ENCODE peak calls at places on chromosome 9, in eight cellular contexts. E is A549, L is upper lobe of right lung, J is ascending aorta, Z is AG10803, M is cardiac fibroblast, F is MM.1S, Q is body of pancreas. U is an unnamed sample.

GRCh38 chr9:117739620-117740347 is 35.6 kb downstream of the TLR4 start:
- DNase-seq in L (no peak), Z (no peak), Q (no peak), M (no peak), J (no peak), E (no peak), F (no peak), U (no peak)

GRCh38 chr9:35203531-35203930 is 41.7 kb downstream of the UNC13B start:
- DNase-seq in Z (no peak), E (no peak), Q (no peak), F (no peak), M (no peak), J (no peak), L (no peak), U (peak)

GRCh38 chr9:117541192-117541591 is 126.3 kb upstream of the ASTN2 start:
- DNase-seq in E (no peak), L (no peak), Z (no peak), Q (no peak), M (no peak), F (no peak), J (no peak), U (no peak)

GRCh38 chr9:75429531-75430454 is 341.5 kb downstream of the OSTF1 start:
- DNase-seq in M (no peak), F (no peak), E (no peak), Q (no peak), L (no peak), J (no peak), Z (no peak), U (no peak)

GRCh38 chr9:33146298-33146697 is 20.8 kb downstream of the B4GALT1 start:
- DNase-seq in Z (no peak), J (no peak), F (no peak), E (no peak), Q (no peak), L (peak), M (no peak), U (no peak)

GRCh38 chr9:127569819-127570401 is 42.2 kb upstream of the STXBP1 start:
- DNase-seq in M (no peak), L (no peak), F (peak), E (no peak), Z (peak), J (peak), Q (peak), U (peak)

GRCh38 chr9:104992696-104993095 is 64.7 kb upstream of the ABCA1 start:
- DNase-seq in L (no peak), E (no peak), F (no peak), Z (peak), Q (no peak), M (peak), J (no peak), U (peak)

GRCh38 chr9:18979367-18979766 is 53.6 kb downstream of the SAXO1 start:
- DNase-seq in E (no peak), J (no peak), L (no peak), Z (peak), F (no peak), Q (no peak), M (peak), U (peak)

GRCh38 chr9:107946364-107947137 is 457.0 kb upstream of the KLF4 start:
- DNase-seq in L (no peak), Q (peak), Z (no peak), E (no peak), M (no peak), F (no peak), J (no peak), U (no peak)

GRCh38 chr9:79220666-79221065 is 351.1 kb upstream of the TLE4 start:
- DNase-seq in Q (no peak), Z (peak), M (peak), F (no peak), J (no peak), L (no peak), E (no peak), U (peak)
- H3K4me3 ChIP-seq in Q (no peak), Z (no peak), M (no peak), F (no peak), J (no peak), L (no peak), E (no peak), U (no peak)

GRCh38 chr9:122173670-122174069 is 14.0 kb downstream of the MORN5 start:
- DNase-seq in Q (no peak), M (no peak), E (no peak), L (no peak), J (no peak), F (no peak), Z (no peak), U (no peak)
- TF ChIP-seq CTCF in Q (no peak), M (no peak), E (no peak), L (no peak), J (no peak), F (no peak), Z (no peak), U (no peak)

DNA sequence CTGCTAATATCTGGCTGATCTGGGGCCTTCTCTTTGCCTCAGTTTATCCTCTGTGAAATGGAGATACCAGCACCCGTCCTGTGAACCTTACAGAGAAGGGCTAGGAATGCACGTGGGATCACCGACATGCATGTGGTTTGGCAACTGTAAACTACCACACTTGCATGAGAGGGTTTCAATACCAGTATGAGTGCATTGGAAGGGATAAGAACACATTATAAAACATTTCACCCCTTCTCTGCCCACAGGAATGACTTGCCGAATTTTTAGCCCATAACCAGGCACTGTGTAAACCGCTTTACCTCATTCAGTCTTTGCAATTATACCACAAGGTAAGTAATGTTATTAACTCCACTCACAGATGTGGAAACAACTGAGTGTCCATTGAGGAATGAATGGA is 8.9 kb upstream of the RAB14 start:
- DNase-seq in Q (no peak), F (no peak), E (no peak), J (no peak), M (no peak), L (no peak), Z (peak), U (no peak)
- H3K4me3 ChIP-seq in Q (no peak), F (no peak), E (no peak), J (no peak), M (no peak), L (no peak), Z (no peak), U (no peak)

DNA sequence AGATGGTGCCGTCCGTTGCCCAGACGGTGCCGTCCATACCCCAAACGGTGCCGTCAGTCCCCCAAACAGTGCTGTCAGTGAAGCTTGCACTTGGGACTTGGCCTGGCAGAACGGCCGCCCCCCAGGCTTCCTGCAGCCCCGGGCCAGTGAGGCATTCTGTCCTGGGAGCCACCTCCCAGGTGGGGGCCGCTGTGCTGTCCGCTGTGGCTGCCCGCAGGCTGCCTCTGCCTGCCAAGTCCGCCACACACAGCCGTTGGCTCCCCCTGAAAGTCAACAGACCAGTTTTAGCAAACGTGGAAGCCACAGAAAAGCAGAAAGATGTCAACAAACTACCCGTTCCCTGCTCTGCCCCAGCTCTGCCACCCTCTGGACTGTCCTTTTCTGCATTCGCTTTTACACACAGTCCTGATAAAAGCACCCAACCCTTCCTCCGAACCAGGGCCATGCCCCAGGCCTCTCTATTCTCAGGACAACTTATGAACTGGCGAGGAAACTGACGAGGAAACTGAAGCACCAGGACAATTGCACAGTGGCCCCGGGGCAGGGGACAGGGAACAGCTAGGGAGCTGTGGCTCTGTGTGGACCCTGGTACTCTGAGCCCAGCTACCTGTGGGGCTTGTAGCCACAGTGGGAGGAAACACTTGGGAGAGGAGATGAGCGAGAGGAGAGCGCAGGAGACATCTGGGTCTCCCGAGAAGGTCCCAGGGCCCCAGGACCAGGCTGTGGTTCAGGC is 39.6 kb upstream of the RXRA start:
- DNase-seq in J (no peak), E (no peak), Q (no peak), F (no peak), L (no peak), Z (peak), M (no peak), U (no peak)
- TF ChIP-seq CTCF in J (peak), E (no peak), Q (no peak), F (no peak), L (no peak), Z (no peak), M (no peak), U (no peak)

GRCh38 chr9:36484124-36484523 is 84.1 kb upstream of the RNF38 start:
- DNase-seq in M (no peak), Q (no peak), F (no peak), J (no peak), Z (no peak), L (no peak), E (no peak), U (no peak)

GRCh38 chr9:36486933-36487481 is 85.7 kb upstream of the MELK start:
- DNase-seq in Q (peak), F (peak), Z (no peak), L (peak), J (peak), E (no peak), M (peak), U (peak)

GRCh38 chr9:36487482-36488321 is 85.0 kb upstream of the MELK start:
- DNase-seq in Z (peak), L (peak), F (peak), J (peak), Q (peak), E (peak), M (peak), U (peak)

GRCh38 chr9:36486454-36486932 is 86.2 kb upstream of the MELK start:
- DNase-seq in J (no peak), F (peak), Z (peak), L (no peak), Q (peak), E (no peak), M (peak), U (peak)

GRCh38 chr9:36485647-36486453 is 85.8 kb upstream of the RNF38 start:
- DNase-seq in F (no peak), Q (peak), E (no peak), M (no peak), L (no peak), Z (peak), J (no peak), U (no peak)
- H3K4me3 ChIP-seq in F (peak), Q (no peak), E (peak), M (peak), L (peak), Z (peak), J (peak), U (peak)

DNA sequence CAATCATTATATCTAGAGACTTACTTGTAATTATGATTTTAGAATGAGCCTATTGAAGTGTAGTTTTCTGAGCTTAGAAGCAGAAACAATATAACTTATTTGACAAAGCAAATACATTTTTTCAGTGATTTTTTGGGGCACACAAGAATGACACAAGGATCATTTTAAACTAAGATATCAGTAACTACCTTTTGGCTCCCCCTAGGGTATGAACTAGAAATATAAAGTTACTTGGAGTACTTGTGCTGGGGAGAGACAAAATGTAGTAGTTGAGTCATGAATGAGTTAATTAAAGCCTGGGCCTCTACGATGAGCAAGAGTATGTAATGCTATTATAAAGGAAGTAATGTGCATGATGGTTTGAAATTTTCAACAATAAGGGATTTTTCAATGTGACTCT is 1244.1 kb upstream of the ACO1 start:
- DNase-seq in Q (no peak), E (no peak), L (no peak), Z (no peak), M (peak), F (peak), J (no peak), U (peak)
- TF ChIP-seq CTCF in Q (peak), E (peak), L (peak), Z (no peak), M (peak), F (peak), J (no peak), U (peak)

GRCh38 chr9:38478211-38478610 is 54.0 kb upstream of the IGFBPL1 start:
- DNase-seq in E (no peak), J (no peak), Q (no peak), Z (no peak), F (no peak), L (no peak), M (no peak), U (no peak)

GRCh38 chr9:38486056-38486455 is 61.8 kb upstream of the IGFBPL1 start:
- DNase-seq in Q (no peak), E (no peak), L (no peak), F (no peak), J (no peak), M (no peak), Z (no peak), U (no peak)

GRCh38 chr9:38484076-38484637 is 59.9 kb upstream of the IGFBPL1 start:
- DNase-seq in Z (no peak), M (no peak), F (no peak), L (no peak), Q (no peak), J (no peak), E (no peak), U (no peak)

GRCh38 chr9:38486837-38487236 is 62.6 kb upstream of the IGFBPL1 start:
- DNase-seq in F (no peak), Z (no peak), M (no peak), J (no peak), E (no peak), L (no peak), Q (no peak), U (no peak)

DNA sequence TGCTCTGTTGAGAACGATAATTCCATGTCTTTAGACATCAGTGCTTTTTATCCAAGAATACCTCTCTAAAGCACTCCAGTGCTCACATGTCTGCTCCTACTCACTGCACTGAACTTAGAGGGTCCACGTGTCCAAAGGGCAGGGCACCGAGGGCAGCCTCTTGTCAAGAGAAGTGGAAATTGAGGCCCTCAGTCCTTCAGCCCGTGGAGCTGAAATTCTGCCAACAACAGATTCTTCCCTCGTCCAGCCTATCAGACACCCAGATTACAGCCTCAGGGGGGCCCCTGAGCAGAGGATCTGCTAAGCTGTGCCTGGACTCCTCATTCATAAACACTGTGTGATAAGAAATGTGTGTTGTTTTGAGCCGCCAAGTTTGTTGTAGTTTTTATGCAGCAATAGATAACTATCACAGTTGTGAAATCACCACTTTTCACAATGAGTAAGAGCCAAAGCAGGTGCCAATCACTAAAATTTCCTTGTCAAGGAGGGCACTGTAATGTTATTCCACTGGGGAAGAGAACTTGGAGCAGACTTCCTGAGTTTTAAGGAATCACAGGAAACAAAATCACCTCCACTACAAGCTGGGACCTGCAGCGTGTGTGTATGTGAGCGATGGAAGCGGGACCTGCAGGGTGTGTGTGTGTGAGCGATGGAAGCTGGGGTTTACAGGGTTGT is 58.8 kb upstream of the IGFBPL1 start:
- DNase-seq in F (no peak), J (no peak), L (no peak), M (no peak), E (no peak), Q (no peak), Z (no peak), U (no peak)
- H3K4me3 ChIP-seq in F (no peak), J (no peak), L (no peak), M (no peak), E (no peak), Q (no peak), Z (no peak), U (no peak)

U was measured in fibroblast of pulmonary artery.